ENCODE peak calls at places on chromosomes 5 and 9, in six cellular contexts. One of them, this sample, is unnamed.

GRCh38 chr9:125633116-125633743 is 73.8 kb downstream of the MAPKAP1 start:
- DNase-seq in HepG2: no peak
- DNase-seq in A549: no peak
- DNase-seq in SK-N-SH: no peak
- DNase-seq in sigmoid colon: no peak
- DNase-seq in K562: no peak
- DNase-seq in this sample: peak

GRCh38 chr9:121278535-121279169 is 10.7 kb downstream of the GSN start:
- DNase-seq in SK-N-SH: peak
- DNase-seq in sigmoid colon: peak
- DNase-seq in HepG2: no peak
- DNase-seq in A549: no peak
- DNase-seq in K562: peak
- DNase-seq in this sample: peak

GRCh38 chr5:150295172-150295611 is 5.6 kb upstream of the CAMK2A start:
- DNase-seq in HepG2: peak
- DNase-seq in K562: no peak
- DNase-seq in A549: no peak
- DNase-seq in sigmoid colon: peak
- DNase-seq in SK-N-SH: no peak
- DNase-seq in this sample: peak

GRCh38 chr5:98638111-98638510 is 135.4 kb upstream of the RGMB start:
- DNase-seq in sigmoid colon: no peak
- DNase-seq in HepG2: no peak
- DNase-seq in A549: no peak
- DNase-seq in K562: no peak
- DNase-seq in SK-N-SH: no peak
- DNase-seq in this sample: no peak

GRCh38 chr5:170632985-170633234 is 129.1 kb downstream of the KCNIP1 start:
- DNase-seq in SK-N-SH: peak
- DNase-seq in A549: no peak
- DNase-seq in sigmoid colon: peak
- DNase-seq in HepG2: no peak
- DNase-seq in K562: peak
- DNase-seq in this sample: peak

GRCh38 chr9:36911601-36912412 is 122.3 kb downstream of the PAX5 start:
- DNase-seq in K562: no peak
- DNase-seq in A549: no peak
- DNase-seq in HepG2: no peak
- DNase-seq in sigmoid colon: peak
- DNase-seq in SK-N-SH: no peak
- DNase-seq in this sample: no peak

GRCh38 chr5:127072861-127073846 is at the start of gene C5orf63:
- DNase-seq in SK-N-SH: peak
- DNase-seq in sigmoid colon: peak
- DNase-seq in A549: peak
- DNase-seq in HepG2: peak
- DNase-seq in K562: peak
- DNase-seq in this sample: peak

GRCh38 chr5:90483206-90483605 is 8.5 kb downstream of the POLR3G start:
- DNase-seq in sigmoid colon: no peak
- DNase-seq in SK-N-SH: no peak
- DNase-seq in K562: no peak
- DNase-seq in A549: no peak
- DNase-seq in HepG2: no peak
- DNase-seq in this sample: no peak

GRCh38 chr9:134328341-134328840 is 2.1 kb downstream of the RXRA start:
- DNase-seq in SK-N-SH: no peak
- DNase-seq in sigmoid colon: no peak
- DNase-seq in HepG2: peak
- DNase-seq in K562: no peak
- DNase-seq in A549: no peak
- DNase-seq in this sample: peak

GRCh38 chr5:155556700-155557099 is 543.1 kb downstream of the KIF4B start:
- DNase-seq in HepG2: no peak
- DNase-seq in sigmoid colon: no peak
- DNase-seq in SK-N-SH: no peak
- DNase-seq in A549: no peak
- DNase-seq in K562: no peak
- DNase-seq in this sample: no peak

GRCh38 chr5:155564541-155564940 is 551.0 kb downstream of the KIF4B start:
- DNase-seq in sigmoid colon: no peak
- DNase-seq in A549: no peak
- DNase-seq in SK-N-SH: no peak
- DNase-seq in K562: no peak
- DNase-seq in HepG2: no peak
- DNase-seq in this sample: no peak

GRCh38 chr5:155556222-155556621 is 542.7 kb downstream of the KIF4B start:
- DNase-seq in HepG2: no peak
- DNase-seq in sigmoid colon: no peak
- DNase-seq in A549: no peak
- DNase-seq in K562: no peak
- DNase-seq in SK-N-SH: no peak
- DNase-seq in this sample: no peak

GRCh38 chr5:155562153-155562552 is 548.6 kb downstream of the KIF4B start:
- DNase-seq in A549: no peak
- DNase-seq in HepG2: no peak
- DNase-seq in K562: no peak
- DNase-seq in sigmoid colon: no peak
- DNase-seq in SK-N-SH: no peak
- DNase-seq in this sample: no peak
- TF ChIP-seq EP300 in A549: no peak
- TF ChIP-seq EP300 in HepG2: no peak
- TF ChIP-seq EP300 in K562: no peak
- TF ChIP-seq EP300 in sigmoid colon: no peak
- TF ChIP-seq EP300 in SK-N-SH: no peak
- TF ChIP-seq EP300 in this sample: no peak

GRCh38 chr9:79129865-79130480 is 441.8 kb upstream of the TLE4 start:
- DNase-seq in HepG2: peak
- DNase-seq in A549: peak
- DNase-seq in sigmoid colon: no peak
- DNase-seq in K562: peak
- DNase-seq in SK-N-SH: peak
- DNase-seq in this sample: peak

GRCh38 chr9:79131375-79131774 is 440.4 kb upstream of the TLE4 start:
- DNase-seq in HepG2: no peak
- DNase-seq in sigmoid colon: no peak
- DNase-seq in A549: no peak
- DNase-seq in K562: no peak
- DNase-seq in SK-N-SH: no peak
- DNase-seq in this sample: no peak

GRCh38 chr9:79131876-79132377 is 439.8 kb upstream of the TLE4 start:
- DNase-seq in A549: no peak
- DNase-seq in HepG2: no peak
- DNase-seq in SK-N-SH: no peak
- DNase-seq in sigmoid colon: no peak
- DNase-seq in K562: no peak
- DNase-seq in this sample: no peak

DNA sequence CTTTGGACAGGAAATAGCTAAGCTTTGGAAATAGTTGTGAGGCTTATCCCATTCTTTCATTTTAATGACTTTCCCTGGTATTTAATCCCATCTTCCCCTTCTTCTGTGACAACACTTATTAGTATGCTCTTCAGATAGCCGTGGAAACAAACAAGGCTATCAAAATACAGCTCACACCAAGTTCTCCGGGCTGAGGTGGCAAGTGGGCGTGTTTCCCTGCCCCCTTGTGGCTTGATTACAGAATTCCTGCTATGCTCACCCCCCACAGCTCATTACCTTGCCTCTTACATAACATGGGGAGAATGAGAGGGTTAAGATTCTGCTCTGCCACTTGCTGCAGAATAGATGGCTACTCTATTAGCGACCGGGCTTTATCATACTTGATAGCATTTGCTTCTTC is 437.1 kb upstream of the TLE4 start:
- DNase-seq in sigmoid colon: no peak
- DNase-seq in SK-N-SH: no peak
- DNase-seq in A549: no peak
- DNase-seq in HepG2: no peak
- DNase-seq in K562: no peak
- DNase-seq in this sample: no peak
- TF ChIP-seq CTCF in sigmoid colon: no peak
- TF ChIP-seq CTCF in SK-N-SH: peak
- TF ChIP-seq CTCF in A549: no peak
- TF ChIP-seq CTCF in HepG2: no peak
- TF ChIP-seq CTCF in K562: no peak
- TF ChIP-seq CTCF in this sample: no peak

GRCh38 chr5:74621492-74621891 is 19.0 kb downstream of the ENC1 start:
- DNase-seq in sigmoid colon: no peak
- DNase-seq in SK-N-SH: no peak
- DNase-seq in HepG2: no peak
- DNase-seq in A549: no peak
- DNase-seq in K562: no peak
- DNase-seq in this sample: no peak

GRCh38 chr5:74624009-74624408 is 16.5 kb downstream of the ENC1 start:
- DNase-seq in HepG2: no peak
- DNase-seq in A549: no peak
- DNase-seq in K562: no peak
- DNase-seq in SK-N-SH: no peak
- DNase-seq in sigmoid colon: no peak
- DNase-seq in this sample: no peak

GRCh38 chr5:74622944-74623343 is 17.6 kb downstream of the ENC1 start:
- DNase-seq in A549: no peak
- DNase-seq in K562: no peak
- DNase-seq in SK-N-SH: no peak
- DNase-seq in HepG2: no peak
- DNase-seq in sigmoid colon: no peak
- DNase-seq in this sample: no peak

GRCh38 chr5:74624501-74624900 is 16.0 kb downstream of the ENC1 start:
- DNase-seq in K562: no peak
- DNase-seq in A549: no peak
- DNase-seq in sigmoid colon: no peak
- DNase-seq in HepG2: no peak
- DNase-seq in SK-N-SH: no peak
- DNase-seq in this sample: no peak

DNA sequence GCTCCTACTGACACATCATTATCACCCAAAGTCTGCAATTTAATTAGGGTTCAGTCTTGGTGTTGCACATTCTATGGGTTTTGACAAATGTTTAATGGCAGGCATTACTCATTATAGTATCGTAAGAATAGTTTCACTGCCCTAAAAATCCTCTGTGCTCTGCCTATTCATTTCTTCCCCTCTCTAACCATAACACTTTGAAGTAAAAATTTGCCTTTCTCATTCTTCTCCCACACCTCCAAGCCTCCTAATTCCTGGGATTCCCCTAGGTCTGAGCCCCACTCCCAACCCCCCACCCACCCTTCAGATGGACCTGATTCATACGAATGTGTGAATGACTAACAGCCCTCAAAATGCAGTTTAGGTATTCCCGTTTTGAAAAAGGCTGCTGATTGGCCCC is 18.4 kb downstream of the ENC1 start:
- DNase-seq in A549: no peak
- DNase-seq in SK-N-SH: no peak
- DNase-seq in HepG2: no peak
- DNase-seq in sigmoid colon: no peak
- DNase-seq in K562: no peak
- DNase-seq in this sample: no peak
- TF ChIP-seq EP300 in A549: no peak
- TF ChIP-seq EP300 in SK-N-SH: no peak
- TF ChIP-seq EP300 in HepG2: no peak
- TF ChIP-seq EP300 in sigmoid colon: no peak
- TF ChIP-seq EP300 in K562: no peak
- TF ChIP-seq EP300 in this sample: no peak

GRCh38 chr5:159527546-159527945 is 197.3 kb upstream of the IL12B start:
- DNase-seq in K562: no peak
- DNase-seq in A549: no peak
- DNase-seq in SK-N-SH: no peak
- DNase-seq in HepG2: no peak
- DNase-seq in sigmoid colon: no peak
- DNase-seq in this sample: no peak

GRCh38 chr5:159519365-159519764 is 189.1 kb upstream of the IL12B start:
- DNase-seq in SK-N-SH: no peak
- DNase-seq in HepG2: no peak
- DNase-seq in A549: no peak
- DNase-seq in K562: no peak
- DNase-seq in sigmoid colon: no peak
- DNase-seq in this sample: no peak

GRCh38 chr5:159522841-159523240 is 192.6 kb upstream of the IL12B start:
- DNase-seq in HepG2: no peak
- DNase-seq in sigmoid colon: no peak
- DNase-seq in SK-N-SH: no peak
- DNase-seq in K562: no peak
- DNase-seq in A549: no peak
- DNase-seq in this sample: no peak

DNA sequence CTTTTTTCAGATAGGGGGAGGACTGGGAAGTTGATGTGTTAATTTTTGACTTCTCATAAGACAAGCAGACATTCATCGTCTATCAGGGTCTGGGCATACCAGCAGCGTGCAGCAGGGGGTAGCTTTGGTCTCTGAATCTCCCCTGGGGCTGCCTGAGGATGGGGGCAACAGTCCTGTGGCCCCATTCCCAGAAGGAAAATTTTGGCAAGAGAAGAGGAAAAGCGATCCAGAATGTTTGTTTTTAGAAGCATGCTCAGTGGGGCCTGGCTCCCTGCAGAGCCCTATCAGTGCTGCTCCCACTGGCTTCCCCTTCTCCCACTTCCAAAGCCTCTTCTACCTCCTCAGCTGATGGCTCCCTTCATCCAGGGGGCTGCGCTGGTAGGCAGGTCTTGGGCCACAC is 194.8 kb upstream of the IL12B start:
- DNase-seq in A549: no peak
- DNase-seq in SK-N-SH: no peak
- DNase-seq in HepG2: no peak
- DNase-seq in sigmoid colon: no peak
- DNase-seq in K562: no peak
- DNase-seq in this sample: no peak
- TF ChIP-seq CTCF in A549: peak
- TF ChIP-seq CTCF in SK-N-SH: peak
- TF ChIP-seq CTCF in HepG2: no peak
- TF ChIP-seq CTCF in sigmoid colon: no peak
- TF ChIP-seq CTCF in K562: no peak
- TF ChIP-seq CTCF in this sample: no peak